ENCODE peak calls at places on chromosomes 7 and 10, in ten cellular contexts. One of them, this sample, is unnamed.

GRCh38 chr10:96830511-96831199 is 1.4 kb upstream of the LCOR start:
- DNase-seq in HuH-7: peak
- DNase-seq in psoas muscle: peak
- DNase-seq in NCI-H748 treated with DMSO at 0.1 percent for 48 hours: peak
- DNase-seq in NCI-H1105: no peak
- DNase-seq in anterior cingulate cortex: peak
- DNase-seq in endodermal cell: peak
- DNase-seq in astrocyte of the spinal cord: peak
- DNase-seq in stimulated activated CD4-positive, alpha-beta T cell treated with anti-CD3 and anti-CD28 coated beads, TNF-alpha, amount 100 ng/mL, for 24 hours: peak
- DNase-seq in NCI-H2081: peak
- DNase-seq in this sample: peak

GRCh38 chr10:52632591-52632990 is 140.0 kb downstream of the MBL2 start:
- DNase-seq in HuH-7: no peak
- DNase-seq in psoas muscle: no peak
- DNase-seq in NCI-H748 treated with DMSO at 0.1 percent for 48 hours: no peak
- DNase-seq in NCI-H1105: no peak
- DNase-seq in anterior cingulate cortex: no peak
- DNase-seq in endodermal cell: no peak
- DNase-seq in astrocyte of the spinal cord: peak
- DNase-seq in stimulated activated CD4-positive, alpha-beta T cell treated with anti-CD3 and anti-CD28 coated beads, TNF-alpha, amount 100 ng/mL, for 24 hours: no peak
- DNase-seq in NCI-H2081: no peak
- DNase-seq in this sample: no peak

GRCh38 chr7:24716480-24717246 is 40.6 kb downstream of the GSDME start:
- DNase-seq in HuH-7: no peak
- DNase-seq in psoas muscle: no peak
- DNase-seq in NCI-H748 treated with DMSO at 0.1 percent for 48 hours: no peak
- DNase-seq in NCI-H1105: no peak
- DNase-seq in anterior cingulate cortex: no peak
- DNase-seq in endodermal cell: peak
- DNase-seq in astrocyte of the spinal cord: no peak
- DNase-seq in stimulated activated CD4-positive, alpha-beta T cell treated with anti-CD3 and anti-CD28 coated beads, TNF-alpha, amount 100 ng/mL, for 24 hours: no peak
- DNase-seq in NCI-H2081: no peak
- DNase-seq in this sample: no peak

GRCh38 chr10:92832121-92832520 is 16.2 kb upstream of the EXOC6 start:
- DNase-seq in HuH-7: no peak
- DNase-seq in psoas muscle: no peak
- DNase-seq in NCI-H748 treated with DMSO at 0.1 percent for 48 hours: no peak
- DNase-seq in NCI-H1105: no peak
- DNase-seq in anterior cingulate cortex: no peak
- DNase-seq in endodermal cell: no peak
- DNase-seq in astrocyte of the spinal cord: no peak
- DNase-seq in stimulated activated CD4-positive, alpha-beta T cell treated with anti-CD3 and anti-CD28 coated beads, TNF-alpha, amount 100 ng/mL, for 24 hours: no peak
- DNase-seq in NCI-H2081: no peak
- DNase-seq in this sample: no peak

GRCh38 chr7:131188367-131189339 is 139.0 kb upstream of the MKLN1 start:
- DNase-seq in HuH-7: no peak
- DNase-seq in psoas muscle: peak
- DNase-seq in NCI-H748 treated with DMSO at 0.1 percent for 48 hours: no peak
- DNase-seq in NCI-H1105: no peak
- DNase-seq in anterior cingulate cortex: no peak
- DNase-seq in endodermal cell: peak
- DNase-seq in astrocyte of the spinal cord: peak
- DNase-seq in stimulated activated CD4-positive, alpha-beta T cell treated with anti-CD3 and anti-CD28 coated beads, TNF-alpha, amount 100 ng/mL, for 24 hours: peak
- DNase-seq in NCI-H2081: no peak
- DNase-seq in this sample: no peak

GRCh38 chr10:12625393-12626023 is 276.2 kb downstream of the CAMK1D start:
- DNase-seq in HuH-7: no peak
- DNase-seq in psoas muscle: no peak
- DNase-seq in NCI-H748 treated with DMSO at 0.1 percent for 48 hours: no peak
- DNase-seq in NCI-H1105: no peak
- DNase-seq in anterior cingulate cortex: no peak
- DNase-seq in endodermal cell: no peak
- DNase-seq in astrocyte of the spinal cord: no peak
- DNase-seq in stimulated activated CD4-positive, alpha-beta T cell treated with anti-CD3 and anti-CD28 coated beads, TNF-alpha, amount 100 ng/mL, for 24 hours: no peak
- DNase-seq in NCI-H2081: no peak
- DNase-seq in this sample: no peak

GRCh38 chr10:48691812-48692528 is 7.3 kb downstream of the WDFY4 start:
- DNase-seq in HuH-7: no peak
- DNase-seq in psoas muscle: no peak
- DNase-seq in NCI-H748 treated with DMSO at 0.1 percent for 48 hours: peak
- DNase-seq in NCI-H1105: no peak
- DNase-seq in anterior cingulate cortex: no peak
- DNase-seq in endodermal cell: peak
- DNase-seq in astrocyte of the spinal cord: no peak
- DNase-seq in stimulated activated CD4-positive, alpha-beta T cell treated with anti-CD3 and anti-CD28 coated beads, TNF-alpha, amount 100 ng/mL, for 24 hours: no peak
- DNase-seq in NCI-H2081: no peak
- DNase-seq in this sample: no peak

GRCh38 chr7:7183061-7183832 is 903 bp downstream of the C1GALT1 start:
- DNase-seq in HuH-7: peak
- DNase-seq in psoas muscle: no peak
- DNase-seq in NCI-H748 treated with DMSO at 0.1 percent for 48 hours: peak
- DNase-seq in NCI-H1105: peak
- DNase-seq in anterior cingulate cortex: no peak
- DNase-seq in endodermal cell: peak
- DNase-seq in astrocyte of the spinal cord: peak
- DNase-seq in stimulated activated CD4-positive, alpha-beta T cell treated with anti-CD3 and anti-CD28 coated beads, TNF-alpha, amount 100 ng/mL, for 24 hours: no peak
- DNase-seq in NCI-H2081: peak
- DNase-seq in this sample: no peak

GRCh38 chr7:128831994-128832879 is 2.0 kb downstream of the FLNC start:
- DNase-seq in HuH-7: no peak
- DNase-seq in psoas muscle: peak
- DNase-seq in NCI-H748 treated with DMSO at 0.1 percent for 48 hours: no peak
- DNase-seq in NCI-H1105: no peak
- DNase-seq in anterior cingulate cortex: no peak
- DNase-seq in endodermal cell: peak
- DNase-seq in astrocyte of the spinal cord: peak
- DNase-seq in stimulated activated CD4-positive, alpha-beta T cell treated with anti-CD3 and anti-CD28 coated beads, TNF-alpha, amount 100 ng/mL, for 24 hours: no peak
- DNase-seq in NCI-H2081: peak
- DNase-seq in this sample: no peak

GRCh38 chr10:80173441-80173840 is 31.9 kb downstream of the ANXA11 start:
- DNase-seq in HuH-7: no peak
- DNase-seq in psoas muscle: peak
- DNase-seq in NCI-H748 treated with DMSO at 0.1 percent for 48 hours: peak
- DNase-seq in NCI-H1105: peak
- DNase-seq in anterior cingulate cortex: no peak
- DNase-seq in endodermal cell: no peak
- DNase-seq in astrocyte of the spinal cord: no peak
- DNase-seq in stimulated activated CD4-positive, alpha-beta T cell treated with anti-CD3 and anti-CD28 coated beads, TNF-alpha, amount 100 ng/mL, for 24 hours: no peak
- DNase-seq in NCI-H2081: peak
- DNase-seq in this sample: no peak

GRCh38 chr7:147182859-147183258 is 1066.3 kb downstream of the CNTNAP2 start:
- DNase-seq in HuH-7: no peak
- DNase-seq in psoas muscle: no peak
- DNase-seq in NCI-H748 treated with DMSO at 0.1 percent for 48 hours: no peak
- DNase-seq in NCI-H1105: no peak
- DNase-seq in anterior cingulate cortex: no peak
- DNase-seq in endodermal cell: no peak
- DNase-seq in astrocyte of the spinal cord: no peak
- DNase-seq in stimulated activated CD4-positive, alpha-beta T cell treated with anti-CD3 and anti-CD28 coated beads, TNF-alpha, amount 100 ng/mL, for 24 hours: no peak
- DNase-seq in NCI-H2081: no peak
- DNase-seq in this sample: no peak

GRCh38 chr7:106423836-106424475 is 139.2 kb upstream of the NAMPT start:
- DNase-seq in HuH-7: no peak
- DNase-seq in psoas muscle: no peak
- DNase-seq in NCI-H748 treated with DMSO at 0.1 percent for 48 hours: no peak
- DNase-seq in NCI-H1105: no peak
- DNase-seq in anterior cingulate cortex: no peak
- DNase-seq in endodermal cell: no peak
- DNase-seq in astrocyte of the spinal cord: no peak
- DNase-seq in stimulated activated CD4-positive, alpha-beta T cell treated with anti-CD3 and anti-CD28 coated beads, TNF-alpha, amount 100 ng/mL, for 24 hours: no peak
- DNase-seq in NCI-H2081: no peak
- DNase-seq in this sample: no peak

GRCh38 chr7:132785861-132786260 is 209.6 kb upstream of the PLXNA4 start:
- DNase-seq in HuH-7: no peak
- DNase-seq in psoas muscle: no peak
- DNase-seq in NCI-H748 treated with DMSO at 0.1 percent for 48 hours: no peak
- DNase-seq in NCI-H1105: no peak
- DNase-seq in anterior cingulate cortex: no peak
- DNase-seq in endodermal cell: no peak
- DNase-seq in astrocyte of the spinal cord: no peak
- DNase-seq in stimulated activated CD4-positive, alpha-beta T cell treated with anti-CD3 and anti-CD28 coated beads, TNF-alpha, amount 100 ng/mL, for 24 hours: no peak
- DNase-seq in NCI-H2081: no peak
- DNase-seq in this sample: no peak

GRCh38 chr7:2198760-2199159 is 34.0 kb downstream of the MAD1L1 start:
- DNase-seq in HuH-7: no peak
- DNase-seq in psoas muscle: no peak
- DNase-seq in NCI-H748 treated with DMSO at 0.1 percent for 48 hours: no peak
- DNase-seq in NCI-H1105: no peak
- DNase-seq in anterior cingulate cortex: no peak
- DNase-seq in endodermal cell: no peak
- DNase-seq in astrocyte of the spinal cord: no peak
- DNase-seq in stimulated activated CD4-positive, alpha-beta T cell treated with anti-CD3 and anti-CD28 coated beads, TNF-alpha, amount 100 ng/mL, for 24 hours: no peak
- DNase-seq in NCI-H2081: no peak
- DNase-seq in this sample: no peak

GRCh38 chr7:151856516-151856915 is 20.4 kb downstream of the PRKAG2 start:
- DNase-seq in HuH-7: no peak
- DNase-seq in psoas muscle: no peak
- DNase-seq in NCI-H748 treated with DMSO at 0.1 percent for 48 hours: no peak
- DNase-seq in NCI-H1105: no peak
- DNase-seq in anterior cingulate cortex: no peak
- DNase-seq in endodermal cell: no peak
- DNase-seq in astrocyte of the spinal cord: no peak
- DNase-seq in stimulated activated CD4-positive, alpha-beta T cell treated with anti-CD3 and anti-CD28 coated beads, TNF-alpha, amount 100 ng/mL, for 24 hours: no peak
- DNase-seq in NCI-H2081: no peak
- DNase-seq in this sample: no peak

This sample was measured in NCI-H446 treated with DMSO at 0.1 percent for 48 hours.